ENCODE peak calls at places on chromosome 3, in four cellular contexts. R is lung, L is transverse colon, D is adipocyte. T is an unnamed sample.

GRCh38 chr3:175426805-175427204 is 567.7 kb downstream of the NAALADL2 start:
- DNase-seq in L (no peak), D (peak; percentile 36), R (no peak), T (no peak)

GRCh38 chr3:22377421-22377820 is 626.4 kb upstream of the ZNF385D start:
- DNase-seq in D (peak; percentile 8), L (no peak), R (no peak), T (no peak)

GRCh38 chr3:159250961-159251360 is 449.1 kb downstream of the MFSD1 start:
- DNase-seq in L (no peak), D (no peak), R (no peak), T (no peak)

GRCh38 chr3:46086083-46086437 is 58.8 kb upstream of the XCR1 start:
- DNase-seq in L (no peak), D (no peak), R (no peak), T (no peak)

GRCh38 chr3:46221936-46222335 is 13.8 kb upstream of the CCR1 start:
- DNase-seq in D (no peak), L (no peak), R (no peak), T (no peak)

GRCh38 chr3:30625541-30626438 is 19.4 kb downstream of the TGFBR2 start:
- DNase-seq in R (no peak), L (no peak), D (peak; percentile 86), T (peak; percentile 81)

GRCh38 chr3:89113887-89114840 is 6.7 kb downstream of the EPHA3 start:
- DNase-seq in D (peak; percentile 79), R (peak; percentile 48), L (peak; percentile 38), T (peak; percentile 67)

GRCh38 chr3:126300761-126301481 is 56.3 kb downstream of the KLF15 start:
- DNase-seq in L (no peak), D (peak; percentile 63), R (peak; percentile 80), T (no peak)

GRCh38 chr3:46913644-46914043 is 36.1 kb downstream of the PTH1R start:
- DNase-seq in D (peak; percentile 13), L (peak; percentile 69), R (no peak), T (no peak)

GRCh38 chr3:35970793-35971192 is 331.5 kb downstream of the ARPP21 start:
- DNase-seq in R (no peak), D (no peak), L (no peak), T (no peak)

GRCh38 chr3:142444343-142444742 is 3.5 kb downstream of the XRN1 start:
- DNase-seq in L (no peak), R (no peak), D (no peak), T (no peak)

GRCh38 chr3:133494469-133494868 is 79.0 kb upstream of the CDV3 start:
- DNase-seq in R (no peak), D (no peak), L (no peak), T (peak; percentile 76)

GRCh38 chr3:117355566-117355965 is 646.0 kb downstream of the TUSC7 start:
- DNase-seq in R (no peak), D (peak; percentile 34), L (no peak), T (no peak)

DNA sequence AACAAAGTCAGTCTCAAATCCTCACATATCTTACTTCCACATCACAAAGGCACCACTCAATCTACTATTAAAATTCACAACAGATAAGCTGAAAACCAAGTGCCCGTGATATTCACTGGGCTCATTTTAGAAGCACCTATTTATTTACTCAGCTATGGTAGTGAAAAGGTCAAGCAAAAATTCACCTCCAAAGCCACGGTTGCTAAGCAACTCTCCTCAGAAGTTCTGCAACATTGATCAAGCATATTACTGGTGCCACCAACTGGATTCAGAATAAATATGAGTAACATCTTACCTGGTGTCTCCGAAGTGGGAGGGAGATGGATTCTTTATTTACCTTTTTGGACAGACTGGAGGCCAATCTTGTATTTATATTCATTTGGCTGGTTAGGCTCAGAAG is 714.8 kb downstream of the FHIT start:
- DNase-seq in L (no peak), R (no peak), D (no peak), T (peak; percentile 11)
- H3K4me3 ChIP-seq in L (no peak overlapping the region), R (no peak overlapping the region), D (no peak overlapping the region), T (no peak overlapping the region)

GRCh38 chr3:28291577-28291976 is 50.2 kb downstream of the CMC1 start:
- DNase-seq in R (no peak), D (no peak), L (no peak), T (no peak)

GRCh38 chr3:28294667-28295413 is 53.4 kb downstream of the CMC1 start:
- DNase-seq in D (no peak), L (no peak), R (no peak), T (no peak)

GRCh38 chr3:28292622-28293021 is 51.2 kb downstream of the CMC1 start:
- DNase-seq in D (peak; percentile 17), L (no peak), R (no peak), T (no peak)

GRCh38 chr3:28299705-28300104 is 48.8 kb upstream of the ZCWPW2 start:
- DNase-seq in R (no peak), L (no peak), D (no peak), T (no peak)

DNA sequence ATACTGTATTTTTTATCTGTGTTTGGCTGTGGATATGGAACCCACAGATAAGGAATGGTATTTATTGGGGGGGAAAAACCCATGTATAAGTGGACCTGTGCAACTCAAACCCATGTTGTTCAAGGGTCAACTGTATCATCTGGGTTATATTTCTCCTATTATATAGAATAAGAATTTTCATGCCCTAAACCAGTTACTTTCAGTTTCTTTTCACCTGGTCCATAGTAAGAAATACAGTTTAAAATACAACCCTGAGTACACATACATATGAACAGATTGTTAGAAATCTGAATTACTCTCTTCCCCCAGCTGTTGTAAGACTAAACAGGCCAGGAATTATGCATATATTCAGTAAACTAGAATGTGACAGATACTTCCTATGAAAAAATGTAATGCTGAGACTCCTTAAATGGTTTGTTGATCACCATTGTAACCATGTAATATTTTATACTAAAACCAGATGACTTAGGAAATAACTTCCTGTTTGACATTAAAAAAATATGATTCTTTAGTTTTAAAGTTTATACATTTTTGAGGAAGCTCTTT is 52.6 kb upstream of the ZCWPW2 start:
- DNase-seq in R (no peak), L (no peak), D (peak; percentile 42), T (no peak)
- H3K4me3 ChIP-seq in R (no peak overlapping the region), L (no peak overlapping the region), D (no peak overlapping the region), T (no peak overlapping the region)

GRCh38 chr3:199815-200214 is 3.3 kb downstream of the CHL1 start:
- DNase-seq in D (no peak), R (no peak), L (no peak), T (no peak)

GRCh38 chr3:195662-196061 is 901 bp upstream of the CHL1 start:
- DNase-seq in L (no peak), D (no peak), R (no peak), T (no peak)

GRCh38 chr3:196322-197153 is at the start of gene CHL1:
- DNase-seq in R (no peak), L (no peak), D (no peak), T (no peak)

GRCh38 chr3:197154-197855 is 742 bp downstream of the CHL1 start:
- DNase-seq in D (no peak), L (no peak), R (no peak), T (no peak)

GRCh38 chr3:197891-198491 is 1.4 kb downstream of the CHL1 start:
- DNase-seq in L (no peak), D (no peak), R (no peak), T (no peak)
- H3K4me3 ChIP-seq in L (peak overlapping the region; percentile 49), D (peak overlapping the region; percentile 89), R (no peak overlapping the region), T (no peak overlapping the region)

DNA sequence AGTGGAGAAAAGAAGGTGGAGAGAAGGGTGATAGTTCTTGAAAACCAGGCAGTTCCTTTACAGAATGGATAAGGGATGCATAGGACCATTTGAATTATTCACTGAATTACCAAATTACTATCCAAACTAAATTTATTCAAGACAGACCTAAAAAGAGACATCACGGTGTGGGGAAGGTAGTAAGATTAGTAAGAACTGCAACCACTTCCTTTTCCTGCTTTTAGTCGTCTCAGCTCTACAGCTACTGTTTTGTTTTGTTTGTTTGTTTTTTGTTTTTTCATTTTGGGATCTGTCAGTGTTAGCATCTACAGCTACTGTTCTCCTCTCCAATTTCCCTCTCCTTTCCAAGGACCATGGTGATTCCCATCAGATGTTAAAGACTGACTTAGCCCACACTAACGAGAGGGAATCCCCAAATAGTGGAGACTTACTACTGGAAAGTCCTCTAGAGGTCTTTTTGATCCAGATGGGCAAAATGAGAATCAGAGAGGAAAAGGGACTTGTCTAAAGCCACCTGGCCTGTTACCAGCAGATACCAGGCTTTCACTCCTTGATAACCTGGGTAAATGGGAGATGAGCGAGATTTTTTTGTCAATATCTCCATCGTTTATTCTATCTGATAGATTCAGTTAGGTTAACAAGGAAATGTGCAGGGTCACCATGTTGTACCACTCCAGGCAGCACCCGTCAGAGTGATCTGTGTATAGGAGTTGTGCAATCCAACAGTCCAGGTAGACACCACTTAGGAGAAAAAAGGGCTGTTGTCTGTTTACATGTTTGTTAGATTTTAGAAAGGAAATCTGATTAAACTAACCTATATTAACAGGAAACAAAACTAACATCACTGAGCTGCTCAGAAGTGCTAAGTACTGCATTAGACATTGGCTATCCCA is 6.0 kb downstream of the HCLS1 start:
- DNase-seq in L (no peak), D (no peak), R (no peak), T (no peak)
- H3K4me3 ChIP-seq in L (no peak overlapping the region), D (no peak overlapping the region), R (no peak overlapping the region), T (no peak overlapping the region)